ENCODE peak calls at places on chromosomes 5 and 9, in seven cellular contexts. O is cardiac fibroblast; D is dorsolateral prefrontal cortex; J is central memory CD4-positive, alpha-beta T cell; H is HEK293T; C is small intestine; N is Kasumi-1. M is an unnamed sample.

GRCh38 chr9:94920439-94920951 is 194.0 kb downstream of the AOPEP start:
- DNase-seq in D (no peak), H (no peak), N (no peak), O (peak; percentile 80), J (no peak), C (no peak), M (no peak)

GRCh38 chr5:84384604-84385575 is at the start of gene EDIL3:
- DNase-seq in D (peak; percentile 79), N (peak; percentile 39), C (no peak), H (no peak), J (no peak), O (peak; percentile 69), M (peak; percentile 72)

GRCh38 chr9:123058834-123059233 is 25.4 kb downstream of the GPR21 start:
- DNase-seq in O (peak; percentile 84), H (no peak), D (no peak), C (peak; percentile 16), J (no peak), N (no peak), M (no peak)

GRCh38 chr5:95808686-95809413 is 13.7 kb downstream of the GLRX start:
- DNase-seq in H (peak; percentile 57), D (peak; percentile 38), C (no peak), J (peak; percentile 89), N (peak; percentile 98), O (peak; percentile 93), M (peak; percentile 14)

GRCh38 chr9:78694950-78695349 is 398.0 kb downstream of the PSAT1 start:
- DNase-seq in D (no peak), C (no peak), J (no peak), O (no peak), H (no peak), N (no peak), M (no peak)

GRCh38 chr5:176535655-176536131 is 1.5 kb downstream of the RNF44 start:
- DNase-seq in O (no peak), N (no peak), H (no peak), D (no peak), C (no peak), J (no peak), M (no peak)

GRCh38 chr5:124162782-124163532 is 583.5 kb downstream of the ZNF608 start:
- DNase-seq in N (peak; percentile 82), C (peak; percentile 29), D (peak; percentile 74), H (no peak), O (peak; percentile 8), J (no peak), M (peak; percentile 83)

GRCh38 chr5:133381571-133382365 is 230.6 kb downstream of the FSTL4 start:
- DNase-seq in D (no peak), N (no peak), C (no peak), O (no peak), H (no peak), J (no peak), M (no peak)

GRCh38 chr5:127976991-127977717 is 106.4 kb upstream of the SLC12A2 start:
- DNase-seq in O (no peak), N (no peak), J (no peak), H (no peak), C (no peak), D (no peak), M (no peak)

GRCh38 chr9:130112244-130113151 is 58.8 kb downstream of the GPR107 start:
- DNase-seq in H (no peak), N (no peak), O (no peak), J (no peak), C (no peak), D (no peak), M (no peak)

GRCh38 chr5:52864376-52864775 is 76.7 kb downstream of the ITGA1 start:
- DNase-seq in O (peak; percentile 80), J (no peak), H (no peak), D (no peak), C (no peak), N (peak; percentile 13), M (no peak)

GRCh38 chr5:76692274-76692540 is 23.7 kb upstream of the F2R start:
- DNase-seq in N (no peak), H (no peak), O (no peak), D (no peak), J (no peak), C (no peak), M (no peak)

GRCh38 chr9:98884849-98885248 is 58.9 kb upstream of the COL15A1 start:
- DNase-seq in N (no peak), H (no peak), O (no peak), C (no peak), D (no peak), J (no peak), M (no peak)

GRCh38 chr9:96514825-96515218 is 64.9 kb downstream of the HABP4 start:
- DNase-seq in O (no peak), H (no peak), J (no peak), N (no peak), D (no peak), C (no peak), M (no peak)

GRCh38 chr5:31635446-31635845 is 3.5 kb upstream of the PDZD2 start:
- DNase-seq in O (no peak), N (no peak), D (no peak), H (no peak), J (no peak), C (no peak), M (no peak)

GRCh38 chr5:169703803-169704202 is 66.7 kb downstream of the DOCK2 start:
- DNase-seq in C (no peak), O (no peak), J (no peak), D (no peak), N (no peak), H (no peak), M (no peak)

GRCh38 chr5:36482812-36483211 is 123.6 kb upstream of the SLC1A3 start:
- DNase-seq in H (no peak), N (no peak), C (no peak), O (no peak), J (no peak), D (no peak), M (no peak)

GRCh38 chr9:94779693-94780290 is 53.3 kb downstream of the AOPEP start:
- DNase-seq in C (no peak), H (no peak), O (no peak), N (no peak), J (no peak), D (no peak), M (no peak)

GRCh38 chr5:177392765-177393164 is 7.7 kb downstream of the PFN3 start:
- DNase-seq in O (no peak), H (no peak), C (no peak), N (no peak), D (no peak), J (no peak), M (no peak)

GRCh38 chr5:180306796-180307195 is 14.9 kb upstream of the MAPK9 start:
- DNase-seq in J (no peak), C (no peak), H (no peak), D (no peak), N (no peak), O (no peak), M (no peak)

GRCh38 chr9:134187821-134188420 is 23.6 kb upstream of the RNU6ATAC start:
- DNase-seq in H (no peak), C (no peak), N (no peak), D (no peak), O (no peak), J (no peak), M (no peak)

GRCh38 chr5:110414360-110414759 is 312.1 kb downstream of the TMEM232 start:
- DNase-seq in D (no peak), C (no peak), H (no peak), J (no peak), N (peak; percentile 40), O (peak; percentile 13), M (no peak)

M was measured in occipital lobe.